ENCODE peak calls at places on chromosomes 16 and 17, in nine cellular contexts. L is PC-9, N is GM23248, Z is SK-N-SH, S is PC-3, X is MM.1S, C is HCT116, B is OCI-LY7, M is Karpas-422. A is an unnamed sample.
A peak's percentile ranks its signal among the peaks of the same experiment; 100 is the strongest.

GRCh38 chr17:16927641-16928321 is 44.1 kb downstream of the TNFRSF13B start:
- DNase-seq in L (no peak), N (no peak), Z (no peak), S (no peak), X (no peak), C (no peak), B (no peak), M (no peak), A (no peak)

GRCh38 chr16:55470533-55471371 is 8.2 kb upstream of the MMP2 start:
- DNase-seq in L (peak; percentile 87), N (peak; percentile 74), Z (no peak), S (peak; percentile 50), X (no peak), C (no peak), B (no peak), M (no peak), A (no peak)

GRCh38 chr17:83046759-83047478 is 32.5 kb upstream of the METRNL start:
- DNase-seq in L (no peak), N (no peak), Z (no peak), S (no peak), X (no peak), C (no peak), B (no peak), M (no peak), A (no peak)

GRCh38 chr17:33560165-33560564 is 267.1 kb upstream of the ASIC2 start:
- DNase-seq in L (no peak), N (peak; percentile 56), Z (no peak), S (no peak), X (no peak), C (no peak), B (no peak), M (no peak), A (no peak)

GRCh38 chr17:45270828-45271418 is 9.0 kb upstream of the SPATA32 start:
- DNase-seq in L (no peak), N (peak; percentile 28), Z (peak; percentile 68), S (peak; percentile 31), X (peak; percentile 18), C (no peak), B (peak; percentile 46), M (peak; percentile 77), A (no peak)

GRCh38 chr16:86519649-86520316 is 9.5 kb downstream of the FOXF1 start:
- DNase-seq in L (peak; percentile 41), N (peak; percentile 72), Z (peak; percentile 82), S (peak; percentile 65), X (peak; percentile 13), C (peak; percentile 63), B (peak; percentile 62), M (peak; percentile 73), A (peak; percentile 86)

GRCh38 chr16:81885976-81886586 is 107.0 kb downstream of the PLCG2 start:
- DNase-seq in L (peak; percentile 37), N (peak; percentile 56), Z (peak; percentile 65), S (peak; percentile 64), X (peak; percentile 11), C (peak; percentile 40), B (peak; percentile 67), M (peak; percentile 75), A (peak; percentile 49)

GRCh38 chr16:72362972-72363371 is 191.0 kb upstream of the PMFBP1 start:
- DNase-seq in L (no peak), N (no peak), Z (no peak), S (no peak), X (peak; percentile 75), C (no peak), B (no peak), M (no peak), A (no peak)

GRCh38 chr17:61757168-61757567 is 106.2 kb downstream of the BRIP1 start:
- DNase-seq in L (no peak), N (no peak), Z (no peak), S (no peak), X (peak; percentile 89), C (no peak), B (peak; percentile 10), M (no peak), A (no peak)

GRCh38 chr17:4711671-4712111 is 1.3 kb downstream of the ARRB2 start:
- DNase-seq in L (no peak), N (no peak), Z (no peak), S (no peak), X (no peak), C (no peak), B (peak; percentile 35), M (peak; percentile 68), A (no peak)

GRCh38 chr17:2395258-2396170 is 5.3 kb downstream of the MNT start:
- DNase-seq in L (no peak), N (peak; percentile 82), Z (no peak), S (peak; percentile 24), X (no peak), C (no peak), B (no peak), M (peak; percentile 60), A (peak; percentile 78)

GRCh38 chr16:4075534-4075933 is 40.7 kb downstream of the ADCY9 start:
- DNase-seq in L (no peak), N (no peak), Z (no peak), S (no peak), X (no peak), C (no peak), B (no peak), M (no peak), A (no peak)

GRCh38 chr16:27305342-27305741 is 8.4 kb upstream of the IL4R start:
- DNase-seq in L (no peak), N (peak; percentile 69), Z (no peak), S (no peak), X (no peak), C (no peak), B (no peak), M (no peak), A (no peak)

GRCh38 chr16:3999890-4000325 is 116.3 kb downstream of the ADCY9 start:
- DNase-seq in L (no peak), N (peak; percentile 14), Z (no peak), S (no peak), X (peak; percentile 11), C (no peak), B (no peak), M (no peak), A (no peak)

GRCh38 chr16:89564476-89565255 is 4.2 kb downstream of the RPL13 start:
- DNase-seq in L (peak; percentile 50), N (peak; percentile 29), Z (no peak), S (no peak), X (no peak), C (no peak), B (peak; percentile 41), M (peak; percentile 82), A (no peak)

GRCh38 chr16:89360760-89361435 is 129.5 kb downstream of the ANKRD11 start:
- DNase-seq in L (no peak), N (no peak), Z (no peak), S (no peak), X (no peak), C (no peak), B (peak; percentile 53), M (no peak), A (no peak)

GRCh38 chr16:12542818-12543699 is 260.6 kb downstream of the CPPED1 start:
- DNase-seq in L (no peak), N (no peak), Z (no peak), S (no peak), X (no peak), C (no peak), B (peak; percentile 78), M (no peak), A (no peak)

GRCh38 chr16:12543700-12544476 is 259.8 kb downstream of the CPPED1 start:
- DNase-seq in L (no peak), N (no peak), Z (no peak), S (no peak), X (no peak), C (no peak), B (peak; percentile 50), M (no peak), A (no peak)

GRCh38 chr16:12540290-12540689 is 263.4 kb downstream of the CPPED1 start:
- DNase-seq in L (no peak), N (no peak), Z (no peak), S (no peak), X (no peak), C (no peak), B (no peak), M (no peak), A (no peak)

GRCh38 chr16:12539185-12539929 is 264.3 kb downstream of the CPPED1 start:
- DNase-seq in L (no peak), N (peak; percentile 74), Z (no peak), S (peak; percentile 14), X (no peak), C (no peak), B (no peak), M (no peak), A (peak; percentile 42)

DNA sequence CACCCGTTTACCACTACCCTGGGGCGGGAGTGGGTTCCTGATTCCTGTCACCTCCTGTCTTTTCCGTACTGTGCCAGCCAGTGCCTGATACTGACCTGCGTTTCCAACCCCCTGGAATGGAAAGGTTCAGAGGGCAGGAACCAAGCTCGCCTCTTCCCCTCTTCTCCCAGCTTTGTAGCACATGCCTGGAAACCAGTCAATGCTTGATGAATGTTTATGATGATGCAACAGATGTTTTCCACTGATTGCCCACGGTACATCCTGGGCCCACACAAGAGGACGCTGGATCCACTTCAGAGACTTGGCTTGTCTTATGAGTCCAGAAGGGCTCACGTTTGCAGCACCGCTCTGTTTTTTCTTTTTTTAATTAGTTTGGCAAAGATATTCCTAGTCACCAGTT is 262.0 kb downstream of the CPPED1 start:
- DNase-seq in L (no peak), N (no peak), Z (no peak), S (no peak), X (no peak), C (no peak), B (no peak), M (no peak), A (no peak)
- H3K9me2 ChIP-seq in L (no peaks in the 10 kb centered on the region), N (no peaks in the 10 kb centered on the region), Z (no peaks in the 10 kb centered on the region), S (no peaks in the 10 kb centered on the region), X (no peaks in the 10 kb centered on the region), C (no peaks in the 10 kb centered on the region), B (no peaks in the 10 kb centered on the region), M (no peaks in the 10 kb centered on the region), A (no peaks in the 10 kb centered on the region)

GRCh38 chr17:69714659-69715058 is 300.2 kb downstream of the MAP2K6 start:
- DNase-seq in L (no peak), N (no peak), Z (no peak), S (no peak), X (no peak), C (no peak), B (no peak), M (no peak), A (no peak)
- H3K9me3 ChIP-seq in L (no peaks in the 10 kb centered on the region), N (no peaks in the 10 kb centered on the region), Z (no peaks in the 10 kb centered on the region), S (no peaks in the 10 kb centered on the region), X (no peaks in the 10 kb centered on the region), C (no peaks in the 10 kb centered on the region), B (no peaks in the 10 kb centered on the region), M (no peaks in the 10 kb centered on the region), A (no peaks in the 10 kb centered on the region)

DNA sequence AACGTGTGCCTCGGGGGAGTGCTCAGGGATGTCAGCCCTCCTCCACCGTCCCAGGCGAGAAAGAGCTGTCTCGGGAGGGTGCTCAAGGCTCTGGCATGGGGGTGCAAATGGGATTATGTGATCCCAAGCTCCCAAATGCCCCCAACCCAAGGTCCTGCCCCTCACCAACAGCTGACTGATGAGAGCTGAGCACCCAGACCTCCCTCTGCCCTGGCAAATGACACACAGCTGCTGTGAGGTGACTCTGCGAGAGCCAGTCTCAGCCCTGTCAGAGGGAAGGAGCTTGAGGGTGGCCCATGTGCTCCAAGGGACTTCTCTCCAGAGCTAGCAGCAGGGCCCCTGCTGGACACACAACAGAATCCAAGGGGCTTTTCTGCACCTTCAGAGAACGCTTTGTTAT is 7.7 kb downstream of the CDH5 start:
- DNase-seq in L (no peak), N (no peak), Z (no peak), S (no peak), X (no peak), C (no peak), B (no peak), M (no peak), A (no peak)
- H2AFZ ChIP-seq in L (no peak overlapping the region), N (no peak overlapping the region), Z (no peak overlapping the region), S (no peak overlapping the region), X (no peak overlapping the region), C (no peak overlapping the region), B (no peak overlapping the region), M (no peak overlapping the region), A (no peak overlapping the region)

GRCh38 chr17:5921919-5922318 is 148.3 kb upstream of the WSCD1 start:
- DNase-seq in L (no peak), N (peak; percentile 1), Z (no peak), S (peak; percentile 83), X (no peak), C (peak; percentile 21), B (no peak), M (no peak), A (no peak)
- H3K9me2 ChIP-seq in L (no peaks in the 10 kb centered on the region), N (no peaks in the 10 kb centered on the region), Z (no peaks in the 10 kb centered on the region), S (no peaks in the 10 kb centered on the region), X (no peaks in the 10 kb centered on the region), C (no peaks in the 10 kb centered on the region), B (no peaks in the 10 kb centered on the region), M (no peaks in the 10 kb centered on the region), A (no peaks in the 10 kb centered on the region)

A was measured in hepatocyte.